ENCODE peak calls at places on chromosomes 2 and 18, in six cellular contexts. H, N, W, G, E and M are unnamed samples.
A peak's percentile ranks its signal among the peaks of the same experiment; 100 is the strongest.

GRCh38 chr18:39946623-39947061 is 2008.4 kb upstream of the PIK3C3 start:
- DNase-seq in H (peak; percentile 34), N (no peak), W (peak; percentile 58), G (no peak), E (no peak), M (peak; percentile 20)

GRCh38 chr2:192593561-192593960 is 398.8 kb upstream of the TMEFF2 start:
- DNase-seq in H (no peak), N (no peak), W (no peak), G (no peak), E (no peak), M (no peak)

GRCh38 chr2:226618875-226619605 is 180.6 kb downstream of the IRS1 start:
- DNase-seq in H (no peak), N (no peak), W (no peak), G (no peak), E (no peak), M (no peak)

GRCh38 chr2:10097352-10098148 is 17.3 kb upstream of the CYS1 start:
- DNase-seq in H (peak; percentile 85), N (peak; percentile 87), W (peak; percentile 63), G (peak; percentile 69), E (peak; percentile 59), M (peak; percentile 72)

GRCh38 chr2:176567361-176567760 is 298.1 kb downstream of the MTX2 start:
- DNase-seq in H (no peak), N (no peak), W (no peak), G (no peak), E (no peak), M (no peak)

GRCh38 chr2:114688241-114688640 is 245.8 kb downstream of the DPP10 start:
- DNase-seq in H (no peak), N (no peak), W (no peak), G (no peak), E (no peak), M (no peak)

GRCh38 chr2:120993661-120994060 is 258.0 kb downstream of the GLI2 start:
- DNase-seq in H (peak; percentile 20), N (no peak), W (no peak), G (no peak), E (no peak), M (no peak)

GRCh38 chr18:12313530-12314245 is 5.6 kb downstream of the TUBB6 start:
- DNase-seq in H (no peak), N (no peak), W (no peak), G (no peak), E (no peak), M (no peak)

GRCh38 chr18:76259012-76259568 is 236.0 kb downstream of the ZNF516 start:
- DNase-seq in H (peak; percentile 48), N (no peak), W (no peak), G (no peak), E (no peak), M (no peak)

GRCh38 chr2:105723431-105723830 is 21.3 kb upstream of the NCK2 start:
- DNase-seq in H (no peak), N (no peak), W (no peak), G (no peak), E (no peak), M (no peak)

GRCh38 chr2:20052872-20053281 is 1.4 kb upstream of the LAPTM4A start:
- DNase-seq in H (no peak), N (peak; percentile 67), W (peak; percentile 48), G (no peak), E (peak; percentile 66), M (peak; percentile 84)
- H3K4me1 ChIP-seq in H (no peaks in the 10 kb centered on the region), N (no peaks in the 10 kb centered on the region), W (peaks cover 34% of the 10 kb centered on the region), G (no peaks in the 10 kb centered on the region), E (peaks cover 31% of the 10 kb centered on the region), M (peaks cover 21% of the 10 kb centered on the region)

GRCh38 chr18:79521806-79522205 is 126.1 kb downstream of the NFATC1 start:
- DNase-seq in H (no peak), N (no peak), W (no peak), G (no peak), E (no peak), M (peak; percentile 3)
- H3K4me1 ChIP-seq in H (no peaks in the 10 kb centered on the region), N (no peaks in the 10 kb centered on the region), W (no peaks in the 10 kb centered on the region), G (peaks cover 3% of the 10 kb centered on the region), E (peaks cover 40% of the 10 kb centered on the region), M (peaks cover 3% of the 10 kb centered on the region)

GRCh38 chr2:54435325-54435724 is 20.8 kb upstream of the SPTBN1 start:
- DNase-seq in H (no peak), N (no peak), W (no peak), G (no peak), E (no peak), M (no peak)

GRCh38 chr2:54438271-54438670 is 17.9 kb upstream of the SPTBN1 start:
- DNase-seq in H (no peak), N (peak; percentile 82), W (no peak), G (peak; percentile 39), E (no peak), M (peak; percentile 54)

GRCh38 chr2:54432181-54433020 is 23.7 kb upstream of the SPTBN1 start:
- DNase-seq in H (no peak), N (no peak), W (no peak), G (no peak), E (no peak), M (no peak)

GRCh38 chr2:54437588-54437987 is 18.5 kb upstream of the SPTBN1 start:
- DNase-seq in H (no peak), N (no peak), W (no peak), G (no peak), E (no peak), M (no peak)

GRCh38 chr2:54435827-54436226 is 20.3 kb upstream of the SPTBN1 start:
- DNase-seq in H (no peak), N (no peak), W (no peak), G (no peak), E (no peak), M (no peak)
- H3K4me1 ChIP-seq in H (no peaks in the 10 kb centered on the region), N (peaks cover 20% of the 10 kb centered on the region), W (no peaks in the 10 kb centered on the region), G (no peaks in the 10 kb centered on the region), E (no peaks in the 10 kb centered on the region), M (peaks cover 39% of the 10 kb centered on the region)

DNA sequence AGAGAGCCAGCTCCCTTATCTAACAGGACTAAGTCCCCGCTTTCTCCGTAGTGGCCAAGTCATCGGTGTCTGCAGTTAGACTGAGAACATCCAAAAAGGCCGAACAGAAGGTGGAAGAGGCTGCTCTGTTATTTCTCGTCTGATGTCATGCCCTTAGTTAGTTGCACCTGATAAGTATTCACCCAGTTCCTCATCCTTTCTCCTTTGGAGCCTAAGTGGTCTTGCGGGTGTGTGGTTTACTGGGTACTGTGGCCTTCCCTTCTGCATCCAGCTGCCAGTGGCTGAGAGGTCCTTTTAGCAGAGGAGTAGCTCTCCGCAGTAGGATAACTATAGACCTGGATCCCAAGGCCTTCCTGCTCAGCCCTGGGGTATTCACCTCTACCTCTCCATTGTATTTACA is 211.6 kb downstream of the BCL2 start:
- DNase-seq in H (no peak), N (no peak), W (no peak), G (no peak), E (no peak), M (no peak)
- H3K4me1 ChIP-seq in H (no peaks in the 10 kb centered on the region), N (peaks cover 6% of the 10 kb centered on the region), W (no peaks in the 10 kb centered on the region), G (no peaks in the 10 kb centered on the region), E (no peaks in the 10 kb centered on the region), M (no peaks in the 10 kb centered on the region)

GRCh38 chr2:109507217-109507616 is 106.5 kb downstream of the SEPTIN10 start:
- DNase-seq in H (no peak), N (no peak), W (no peak), G (no peak), E (no peak), M (no peak)
- H3K4me1 ChIP-seq in H (no peaks in the 10 kb centered on the region), N (no peaks in the 10 kb centered on the region), W (no peaks in the 10 kb centered on the region), G (no peaks in the 10 kb centered on the region), E (no peaks in the 10 kb centered on the region), M (no peaks in the 10 kb centered on the region)

GRCh38 chr2:201420442-201421113 is 30.7 kb downstream of the TRAK2 start:
- DNase-seq in H (no peak), N (no peak), W (no peak), G (no peak), E (no peak), M (no peak)
- H3K4me1 ChIP-seq in H (no peaks in the 10 kb centered on the region), N (peaks cover 2% of the 10 kb centered on the region), W (no peaks in the 10 kb centered on the region), G (no peaks in the 10 kb centered on the region), E (no peaks in the 10 kb centered on the region), M (no peaks in the 10 kb centered on the region)

DNA sequence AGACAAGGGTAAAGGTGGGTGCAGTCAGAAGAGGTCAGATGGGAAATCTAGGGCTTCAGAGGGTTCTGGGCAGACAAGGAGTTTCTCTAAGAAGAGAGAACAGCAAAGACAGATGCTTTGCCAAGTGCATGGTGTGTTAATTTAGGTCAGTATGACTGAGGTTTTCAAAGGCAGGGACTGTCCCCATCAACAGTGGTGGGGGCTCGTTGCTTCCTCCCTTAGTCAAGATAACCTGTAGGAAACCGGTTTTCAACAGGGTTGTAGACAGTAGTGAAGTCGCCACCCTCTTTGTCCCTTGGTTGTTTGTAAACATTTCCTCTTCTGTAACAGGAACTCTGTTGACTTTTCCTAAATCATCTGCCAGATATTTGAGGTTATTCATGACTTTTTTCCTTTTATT is 11.6 kb downstream of the RAB12 start:
- DNase-seq in H (no peak), N (no peak), W (no peak), G (no peak), E (no peak), M (no peak)
- H3K4me1 ChIP-seq in H (peaks cover 15% of the 10 kb centered on the region), N (peaks cover 16% of the 10 kb centered on the region), W (peaks cover 18% of the 10 kb centered on the region), G (no peaks in the 10 kb centered on the region), E (peaks cover 7% of the 10 kb centered on the region), M (peaks cover 13% of the 10 kb centered on the region)

GRCh38 chr18:13393338-13393737 is 174.8 kb downstream of the LDLRAD4 start:
- DNase-seq in H (no peak), N (no peak), W (no peak), G (no peak), E (no peak), M (no peak)
- H3K4me1 ChIP-seq in H (no peaks in the 10 kb centered on the region), N (peaks cover 6% of the 10 kb centered on the region), W (no peaks in the 10 kb centered on the region), G (peaks cover 2% of the 10 kb centered on the region), E (no peaks in the 10 kb centered on the region), M (no peaks in the 10 kb centered on the region)